ENCODE peak calls at places on chromosomes 6 and 20, in seven cellular contexts. K is GM12878; S is left cardiac atrium; Q is lung; N is Right ventricle myocardium inferior; Z is activated CD8-positive, alpha-beta memory T cell treated with anti-CD3 and anti-CD28 coated beads, Interleukin-2, amount 10 ng/mL, durations not matched to agents 7 days and 5 days; V is A549. X is an unnamed sample.

GRCh38 chr20:42018979-42019378 is 400.8 kb upstream of the CHD6 start:
- ATAC-seq in Z (no peak), Q (no peak), N (no peak), K (peak; percentile 48), V (no peak), S (no peak), X (no peak)

GRCh38 chr20:63252157-63252780 is 2.0 kb downstream of the NKAIN4 start:
- ATAC-seq in V (no peak), S (no peak), Z (no peak), Q (no peak), K (no peak), N (no peak), X (no peak)

GRCh38 chr6:90216081-90216977 is 80.3 kb downstream of the BACH2 start:
- ATAC-seq in K (peak; percentile 23), S (no peak), N (no peak), Q (no peak), V (no peak), Z (no peak), X (no peak)

GRCh38 chr6:132369526-132369925 is 31.7 kb downstream of the MOXD1 start:
- ATAC-seq in K (no peak), V (no peak), N (no peak), Q (no peak), Z (no peak), S (peak; percentile 66), X (peak; percentile 77)

GRCh38 chr6:139961190-139961589 is 586.7 kb upstream of the CITED2 start:
- ATAC-seq in K (no peak), V (no peak), N (no peak), S (no peak), Q (no peak), Z (no peak), X (no peak)

GRCh38 chr20:59101956-59102355 is 59.4 kb upstream of the PRELID3B start:
- ATAC-seq in V (no peak), K (no peak), N (no peak), Z (no peak), Q (peak; percentile 47), S (peak; percentile 41), X (no peak)

GRCh38 chr6:41578714-41579610 is 32.8 kb downstream of the FOXP4 start:
- ATAC-seq in N (no peak), Z (no peak), K (peak; percentile 34), S (no peak), V (peak; percentile 45), Q (no peak), X (no peak)

GRCh38 chr6:167232355-167232754 is 58.8 kb upstream of the UNC93A start:
- ATAC-seq in N (no peak), Z (no peak), V (no peak), S (no peak), K (no peak), Q (no peak), X (no peak)

GRCh38 chr6:161618816-161619454 is 345.1 kb upstream of the AGPAT4 start:
- ATAC-seq in K (peak; percentile 34), N (no peak), Z (no peak), S (peak; percentile 58), Q (no peak), V (peak; percentile 94), X (peak; percentile 86)

GRCh38 chr6:113669641-113670040 is 187.5 kb upstream of the MARCKS start:
- ATAC-seq in Q (no peak), V (no peak), S (no peak), K (peak; percentile 35), Z (no peak), N (peak; percentile 30), X (no peak)

GRCh38 chr6:131136021-131136847 is 967 bp downstream of the AKAP7 start:
- ATAC-seq in Q (no peak), K (peak; percentile 9), V (peak; percentile 17), Z (no peak), S (peak; percentile 38), N (no peak), X (no peak)

GRCh38 chr20:3539708-3540107 is 68.9 kb downstream of the ATRN start:
- ATAC-seq in V (no peak), Z (no peak), K (no peak), S (peak; percentile 53), N (peak; percentile 26), Q (no peak), X (no peak)

GRCh38 chr6:6315660-6316059 is 4.8 kb downstream of the F13A1 start:
- ATAC-seq in S (no peak), V (no peak), Z (no peak), K (peak; percentile 26), N (no peak), Q (no peak), X (peak; percentile 82)

GRCh38 chr6:40334496-40334895 is 252.7 kb downstream of the LRFN2 start:
- ATAC-seq in N (no peak), Q (no peak), V (no peak), S (no peak), K (no peak), Z (no peak), X (no peak)

GRCh38 chr20:24738981-24739633 is 210.0 kb upstream of the CST7 start:
- ATAC-seq in Z (peak; percentile 39), V (no peak), S (no peak), K (peak; percentile 54), Q (no peak), N (no peak), X (no peak)

GRCh38 chr6:146149770-146150169 is 120.9 kb downstream of the GRM1 start:
- ATAC-seq in K (no peak), Q (no peak), V (no peak), Z (no peak), N (no peak), S (no peak), X (no peak)

GRCh38 chr6:12806811-12807210 is 90.2 kb downstream of the PHACTR1 start:
- ATAC-seq in N (no peak), S (no peak), Z (no peak), V (no peak), Q (no peak), K (no peak), X (no peak)

GRCh38 chr20:63413963-63414684 is 53.0 kb upstream of the CHRNA4 start:
- ATAC-seq in N (no peak), S (no peak), V (no peak), K (no peak), Q (no peak), Z (no peak), X (no peak)

GRCh38 chr20:31654534-31654933 is 16.8 kb downstream of the COX4I2 start:
- ATAC-seq in K (no peak), N (no peak), Q (no peak), V (peak; percentile 44), S (no peak), Z (no peak), X (no peak)

GRCh38 chr20:57473246-57474042 is 51.5 kb downstream of the CTCFL start:
- ATAC-seq in Z (peak; percentile 68), Q (peak; percentile 47), K (peak; percentile 82), V (no peak), N (peak; percentile 23), S (peak; percentile 38), X (no peak)

GRCh38 chr6:71294121-71294523 is 5.5 kb downstream of the OGFRL1 start:
- ATAC-seq in Z (no peak), Q (peak; percentile 53), K (no peak), V (no peak), S (peak; percentile 76), N (peak; percentile 43), X (peak; percentile 82)

GRCh38 chr20:61730631-61731362 is 334.9 kb downstream of the TAF4 start:
- ATAC-seq in Q (no peak), Z (no peak), N (no peak), S (no peak), K (no peak), V (no peak), X (no peak)

GRCh38 chr6:151805286-151805840 is 2.1 kb upstream of the ESR1 start:
- ATAC-seq in V (peak; percentile 37), N (no peak), K (no peak), S (peak; percentile 43), Q (peak; percentile 12), Z (no peak), X (no peak)

GRCh38 chr20:52312131-52312729 is 120.7 kb upstream of the ZFP64 start:
- ATAC-seq in S (peak; percentile 58), Z (peak; percentile 53), V (peak; percentile 66), Q (peak; percentile 53), N (peak; percentile 56), K (peak; percentile 74), X (peak; percentile 71)

GRCh38 chr6:30127238-30128093 is 8.5 kb upstream of the TRIM40 start:
- ATAC-seq in Q (no peak), Z (no peak), S (peak; percentile 37), V (no peak), N (peak; percentile 20), K (peak; percentile 15), X (no peak)

GRCh38 chr6:169763308-169763707 is 11.9 kb downstream of the ERMARD start:
- ATAC-seq in N (peak; percentile 71), Q (no peak), V (no peak), S (no peak), Z (no peak), K (no peak), X (no peak)

GRCh38 chr6:35774116-35774794 is 2.1 kb upstream of the CLPSL2 start:
- ATAC-seq in N (no peak), K (no peak), Q (no peak), S (no peak), V (no peak), Z (no peak), X (no peak)

GRCh38 chr6:124964764-124965105 is 2.5 kb downstream of the RNF217 start:
- ATAC-seq in Q (no peak), V (no peak), K (no peak), N (no peak), Z (no peak), S (no peak), X (no peak)

GRCh38 chr6:139766796-139767195 is 392.3 kb upstream of the CITED2 start:
- ATAC-seq in V (no peak), Q (no peak), K (no peak), N (no peak), Z (no peak), S (no peak), X (no peak)

GRCh38 chr6:36358235-36358915 is 21.7 kb upstream of the BNIP5 start:
- ATAC-seq in Q (peak; percentile 44), S (peak; percentile 22), N (no peak), Z (no peak), V (no peak), K (peak; percentile 73), X (no peak)

GRCh38 chr6:5537967-5538366 is 276.7 kb downstream of the FARS2 start:
- ATAC-seq in V (no peak), Z (no peak), S (no peak), N (no peak), K (no peak), Q (peak; percentile 73), X (peak; percentile 86)

GRCh38 chr6:158475344-158476302 is 84.3 kb upstream of the TMEM181 start:
- ATAC-seq in N (peak; percentile 72), K (peak; percentile 90), S (peak; percentile 88), Q (no peak), Z (no peak), V (peak; percentile 74), X (peak; percentile 61)

GRCh38 chr6:110329348-110329728 is 28.8 kb downstream of the METTL24 start:
- ATAC-seq in S (peak; percentile 66), K (no peak), V (no peak), N (no peak), Q (no peak), Z (no peak), X (no peak)

X was measured in SK-N-SH treated with all-trans-retinoic acid at 6 μM for 48 hours.